ENCODE peak calls at places on chromosomes 12 and 14, in four cellular contexts. W is CD8-positive, alpha-beta T cell; D is thoracic aorta; M is adrenal gland. V is an unnamed sample. For H3K4me1, the result is how much of the 10 kb centered on the place peaks cover.

GRCh38 chr12:38919191-38919590 is 13.8 kb upstream of the CPNE8 start:
- DNase-seq in W (no peak), D (no peak), M (peak), V (no peak)

GRCh38 chr12:6218526-6218925 is 18.3 kb downstream of the CD9 start:
- DNase-seq in W (no peak), D (no peak), M (no peak), V (no peak)

GRCh38 chr12:77493311-77493710 is 337.4 kb upstream of the NAV3 start:
- DNase-seq in W (no peak), D (no peak), M (no peak), V (no peak)

GRCh38 chr14:81298911-81299310 is 78.2 kb upstream of the GTF2A1 start:
- DNase-seq in W (no peak), D (no peak), M (no peak), V (no peak)

GRCh38 chr14:41872906-41873305 is 266.2 kb downstream of the LRFN5 start:
- DNase-seq in W (no peak), D (no peak), M (no peak), V (no peak)

GRCh38 chr12:23906329-23906728 is 43.1 kb downstream of the SOX5 start:
- DNase-seq in W (no peak), D (no peak), M (no peak), V (no peak)

GRCh38 chr14:103156733-103157411 is 33.6 kb downstream of the TNFAIP2 start:
- DNase-seq in W (no peak), D (no peak), M (no peak), V (peak)

GRCh38 chr14:52563120-52563519 is 10.5 kb downstream of the GPR137C start:
- DNase-seq in W (no peak), D (no peak), M (no peak), V (no peak)

GRCh38 chr14:82354126-82354525 is 820.5 kb upstream of the SEL1L start:
- DNase-seq in W (no peak), D (no peak), M (no peak), V (no peak)

GRCh38 chr12:103833095-103833777 is 7.8 kb downstream of the NT5DC3 start:
- DNase-seq in W (no peak), D (no peak), M (no peak), V (no peak)

GRCh38 chr14:52055215-52055614 is 13.6 kb downstream of the NID2 start:
- DNase-seq in W (no peak), D (no peak), M (no peak), V (no peak)

GRCh38 chr14:90624228-90624627 is 192.0 kb downstream of the TTC7B start:
- DNase-seq in W (no peak), D (no peak), M (peak), V (peak)

GRCh38 chr12:28575593-28576205 is 385.4 kb downstream of the CCDC91 start:
- DNase-seq in W (no peak), D (no peak), M (no peak), V (no peak)

GRCh38 chr12:100138048-100138907 is 4.4 kb downstream of the BLTP3B start:
- DNase-seq in W (no peak), D (no peak), M (no peak), V (no peak)

GRCh38 chr12:107778383-107779015 is 4.0 kb downstream of the ASCL4 start:
- DNase-seq in W (no peak), D (no peak), M (no peak), V (no peak)

GRCh38 chr12:32253154-32253795 is 146.1 kb upstream of the FGD4 start:
- DNase-seq in W (no peak), D (no peak), M (no peak), V (no peak)

GRCh38 chr12:122861586-122861970 is 26.3 kb downstream of the HIP1R start:
- DNase-seq in W (peak), D (no peak), M (no peak), V (no peak)

GRCh38 chr12:43602738-43603137 is 50.7 kb upstream of the ADAMTS20 start:
- DNase-seq in W (no peak), D (no peak), M (no peak), V (no peak)

GRCh38 chr14:94345344-94346072 is 22.4 kb upstream of the SERPINA6 start:
- DNase-seq in W (no peak), D (no peak), M (no peak), V (no peak)

GRCh38 chr14:91354979-91355685 is 62.5 kb downstream of the CCDC88C start:
- DNase-seq in W (peak), D (no peak), M (no peak), V (no peak)

GRCh38 chr12:57092529-57092862 is 3.6 kb downstream of the NAB2 start:
- DNase-seq in W (no peak), D (no peak), M (peak), V (no peak)

GRCh38 chr12:57092876-57093411 is 4.0 kb downstream of the NAB2 start:
- DNase-seq in W (no peak), D (no peak), M (no peak), V (no peak)

GRCh38 chr12:57094194-57095160 is 5.6 kb downstream of the NAB2 start:
- DNase-seq in W (no peak), D (no peak), M (peak), V (no peak)

GRCh38 chr12:57091633-57092528 is 3.0 kb downstream of the NAB2 start:
- DNase-seq in W (no peak), D (no peak), M (no peak), V (peak)

DNA sequence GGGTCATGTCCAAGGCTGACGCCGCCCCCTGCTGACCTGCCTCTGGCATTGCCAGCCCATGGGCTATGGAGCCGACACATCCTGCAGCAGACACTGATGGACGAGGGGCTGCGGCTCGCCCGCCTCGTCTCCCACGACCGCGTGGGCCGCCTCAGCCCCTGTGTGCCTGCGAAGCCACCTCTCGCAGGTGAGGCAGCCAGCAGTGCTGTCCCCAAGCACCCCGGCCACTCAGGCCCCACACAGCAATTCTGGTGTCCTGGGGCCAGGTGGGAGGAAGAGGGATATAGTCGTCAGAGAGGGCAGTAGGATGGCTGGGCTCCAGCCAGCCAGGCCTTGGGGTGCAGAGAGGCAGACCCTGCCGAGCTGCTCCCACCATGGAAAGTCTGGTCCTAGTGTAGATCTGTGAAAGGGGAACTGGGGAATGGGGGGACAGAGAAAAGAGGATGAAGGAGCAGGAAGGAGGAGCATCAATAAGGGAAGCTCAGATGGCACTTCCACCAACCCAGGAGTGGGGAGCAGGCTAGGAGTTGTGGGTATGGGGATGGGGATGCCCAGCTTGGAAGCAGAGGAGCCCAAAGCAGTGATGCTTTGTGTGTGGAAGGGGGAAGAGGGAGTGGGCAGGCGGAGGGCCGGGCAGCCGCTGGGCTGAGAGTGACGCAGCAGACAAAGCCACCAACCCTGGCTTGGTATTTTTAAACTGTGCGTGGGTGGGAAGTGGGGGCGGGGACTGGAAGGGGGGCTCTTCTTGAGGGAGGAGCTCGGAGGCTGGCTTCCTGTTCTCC is 4.7 kb downstream of the NAB2 start:
- DNase-seq in W (peak), D (peak), M (peak), V (peak)
- TF ChIP-seq CTCF in W (peak), D (peak), M (peak), V (peak)

GRCh38 chr14:37363661-37364060 is 165.9 kb downstream of the MIPOL1 start:
- DNase-seq in W (no peak), D (no peak), M (no peak), V (no peak)

GRCh38 chr14:37369446-37369845 is 171.7 kb downstream of the MIPOL1 start:
- DNase-seq in W (no peak), D (no peak), M (no peak), V (no peak)
- H3K4me1 ChIP-seq in W (under half), D (under half), M (under half), V (under half)

GRCh38 chr14:22112004-22112403 is 438.4 kb upstream of the OR4E1 start:
- DNase-seq in W (peak), D (no peak), M (no peak), V (no peak)
- TF ChIP-seq CTCF in W (peak), D (no peak), M (no peak), V (peak)

GRCh38 chr14:95496111-95496681 is 20.3 kb downstream of the SYNE3 start:
- DNase-seq in W (no peak), D (no peak), M (no peak), V (no peak)
- H3K4me1 ChIP-seq in W (under half), D (half or more), M (under half), V (half or more)

DNA sequence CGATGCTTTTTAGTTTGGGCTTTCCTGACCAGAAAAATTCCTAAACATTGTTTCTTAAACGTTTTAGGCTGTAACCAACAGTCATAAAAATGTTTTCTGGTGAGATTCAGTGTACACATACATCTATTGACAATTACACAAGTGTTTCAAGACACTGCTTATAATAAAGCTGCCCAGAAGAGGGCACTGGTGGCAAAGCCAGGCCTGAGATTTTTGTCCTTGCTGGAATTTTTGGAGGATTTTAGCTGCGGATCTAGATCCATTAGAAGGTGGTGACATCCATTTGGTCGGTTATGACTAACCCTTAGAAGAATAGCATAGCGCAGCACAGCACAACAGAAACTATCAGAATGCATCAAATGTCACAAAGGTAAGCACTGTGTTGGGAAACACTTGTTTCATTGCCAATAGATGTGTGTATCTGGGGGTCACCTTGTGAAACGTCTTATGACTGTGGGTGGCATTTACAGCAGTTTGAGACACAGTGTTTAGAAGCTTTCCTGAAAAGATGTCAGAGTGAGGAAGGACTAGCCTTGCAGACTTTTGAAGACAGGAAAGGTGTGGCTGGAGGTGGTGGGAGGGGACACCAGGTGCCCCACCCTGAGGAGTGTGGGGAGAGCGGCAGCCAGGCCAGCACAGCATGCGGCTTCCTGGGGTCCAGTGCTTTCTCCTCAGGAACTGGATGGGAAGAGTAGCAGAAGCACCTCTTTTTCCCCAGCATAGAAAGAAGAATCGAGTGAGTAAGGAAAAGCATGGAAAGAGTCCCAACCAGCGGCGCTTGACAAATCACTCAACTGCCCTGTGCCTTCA is 54.7 kb upstream of the FKBP4 start:
- DNase-seq in W (no peak), D (no peak), M (no peak), V (no peak)
- TF ChIP-seq CTCF in W (no peak), D (peak), M (peak), V (no peak)

DNA sequence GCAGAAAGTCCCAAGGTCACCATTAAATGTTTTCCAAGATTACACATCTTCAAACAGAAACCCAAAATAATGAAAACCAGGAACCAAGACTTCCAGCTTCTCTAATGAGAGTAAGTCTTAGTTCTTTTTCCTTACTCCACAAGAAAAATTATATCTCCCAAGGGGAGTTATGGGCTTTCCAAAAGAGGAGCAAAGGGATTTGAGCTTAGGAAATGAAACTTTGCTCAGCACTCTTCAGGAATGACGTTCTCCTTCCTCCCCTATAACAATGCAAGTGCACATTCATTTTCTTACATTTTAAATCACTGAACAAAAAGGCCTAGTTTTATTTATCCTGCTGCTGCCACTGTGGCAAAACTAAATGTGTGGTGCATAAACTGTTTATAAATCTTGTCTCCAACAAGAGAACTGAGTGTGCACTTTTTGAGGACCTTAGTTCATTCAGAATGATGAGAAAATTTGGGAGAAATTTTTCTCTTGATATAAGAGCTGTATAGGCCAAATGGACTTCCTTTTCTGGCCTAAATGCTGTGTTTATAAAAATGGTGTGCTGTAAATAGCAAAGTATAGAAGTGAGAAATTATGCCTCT is 148.4 kb upstream of the PLEKHG7 start:
- DNase-seq in W (no peak), D (no peak), M (no peak), V (no peak)
- H3K4me1 ChIP-seq in W (under half), D (under half), M (half or more), V (under half)

DNA sequence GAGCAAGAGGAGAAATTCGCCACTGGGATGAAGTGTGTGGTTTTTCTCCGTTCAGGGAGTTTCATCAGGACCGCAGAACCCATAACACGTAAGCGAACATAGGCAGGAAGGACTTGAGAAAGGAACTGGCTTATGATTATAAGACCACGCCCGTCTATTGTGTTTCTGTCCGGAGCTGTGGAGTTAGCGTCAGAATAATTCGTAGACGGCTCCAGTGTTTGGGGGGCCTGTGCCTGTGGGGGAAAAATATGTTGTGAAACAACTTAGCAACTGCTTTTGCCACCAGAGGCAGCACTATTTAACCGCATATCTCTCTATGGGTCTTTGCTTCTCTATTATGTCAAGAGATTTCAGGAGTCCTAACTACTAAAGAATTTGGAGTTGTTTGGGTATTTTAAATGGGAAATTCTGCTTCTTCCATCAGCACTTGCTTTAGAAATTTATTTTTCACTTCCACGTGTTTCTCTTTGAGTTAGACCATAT is 506 bp upstream of the CLEC14A start:
- DNase-seq in W (no peak), D (no peak), M (peak), V (no peak)
- TF ChIP-seq CTCF in W (no peak), D (no peak), M (no peak), V (no peak)